ENCODE peak calls at places on chromosomes 7 and 10, in seven cellular contexts. O is IMR-90; W is mucosa of descending colon; Q is uterus; C is CD4-positive, alpha-beta memory T cell; M is aorta; P is ovary. S is an unnamed sample. For H3K4me1, the result is how much of the 10 kb centered on the place peaks cover.

GRCh38 chr7:36686499-36686898 is 37.8 kb downstream of the AOAH start:
- DNase-seq in Q (no peak), C (no peak), M (no peak), P (no peak), W (no peak), O (peak), S (no peak)

GRCh38 chr10:125006921-125007391 is 65.0 kb downstream of the ZRANB1 start:
- DNase-seq in M (peak), O (peak), W (no peak), P (peak), C (no peak), Q (no peak), S (no peak)

GRCh38 chr7:87414400-87415188 is 60.9 kb downstream of the ABCB4 start:
- DNase-seq in O (peak), M (no peak), C (no peak), Q (no peak), W (no peak), P (no peak), S (no peak)

GRCh38 chr10:15245530-15245929 is 77.0 kb upstream of the NMT2 start:
- DNase-seq in M (no peak), W (no peak), C (no peak), P (no peak), Q (no peak), O (no peak), S (peak)

GRCh38 chr10:130786365-130786966 is 525.1 kb downstream of the TCERG1L start:
- DNase-seq in O (no peak), P (no peak), W (no peak), Q (no peak), C (no peak), M (no peak), S (no peak)

GRCh38 chr7:73900286-73900685 is 39.3 kb downstream of the TMEM270 start:
- DNase-seq in W (no peak), M (peak), C (no peak), Q (no peak), P (no peak), O (no peak), S (no peak)

GRCh38 chr10:88120075-88120474 is 256.6 kb downstream of the PTEN start:
- DNase-seq in Q (no peak), W (no peak), P (no peak), O (no peak), C (no peak), M (no peak), S (no peak)

GRCh38 chr10:124827474-124827873 is 25.9 kb downstream of the ABRAXAS2 start:
- DNase-seq in W (no peak), C (peak), O (peak), Q (peak), P (no peak), M (no peak), S (no peak)

GRCh38 chr10:89525556-89525955 is 9.8 kb downstream of the SLC16A12 start:
- DNase-seq in P (no peak), C (no peak), W (no peak), M (no peak), Q (no peak), O (no peak), S (no peak)

GRCh38 chr7:82559203-82559805 is 115.7 kb upstream of the CACNA2D1 start:
- DNase-seq in O (no peak), P (no peak), W (no peak), Q (no peak), C (no peak), M (no peak), S (no peak)

GRCh38 chr7:125253454-125254182 is 324.0 kb upstream of the POT1 start:
- DNase-seq in M (no peak), O (no peak), Q (no peak), C (no peak), W (no peak), P (no peak), S (no peak)

DNA sequence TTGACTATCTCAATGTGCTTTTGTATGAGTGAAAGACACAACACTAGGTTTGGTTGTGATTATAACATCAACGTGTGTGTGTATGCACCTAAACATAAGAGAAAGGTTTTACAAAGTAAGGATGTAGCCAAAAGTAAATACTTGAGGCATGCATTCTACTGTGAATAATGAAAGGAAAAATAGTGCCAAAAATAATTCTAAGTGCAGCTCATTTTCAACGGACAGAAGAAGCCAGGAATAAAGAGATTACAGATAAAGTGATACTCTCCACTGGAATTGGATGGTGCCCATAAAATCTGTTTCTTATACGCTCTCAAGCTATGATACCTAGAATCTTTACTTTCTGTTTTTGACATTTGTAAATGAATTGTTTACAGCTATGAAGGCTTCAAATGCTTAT is 135.0 kb upstream of the TMEM72 start:
- DNase-seq in P (no peak), O (no peak), M (no peak), Q (no peak), W (no peak), C (no peak), S (no peak)
- H3K4me1 ChIP-seq in P (under half), O (under half), M (under half), Q (under half), W (under half), C (under half), S (under half)

GRCh38 chr10:8065651-8066050 is 11.2 kb downstream of the GATA3 start:
- DNase-seq in O (no peak), C (no peak), Q (no peak), W (no peak), P (no peak), M (no peak), S (no peak)

GRCh38 chr10:8066146-8066545 is 11.7 kb downstream of the GATA3 start:
- DNase-seq in W (no peak), O (no peak), M (no peak), P (no peak), C (no peak), Q (no peak), S (no peak)

GRCh38 chr10:8063128-8063908 is 8.8 kb downstream of the GATA3 start:
- DNase-seq in P (no peak), O (no peak), Q (no peak), W (no peak), M (no peak), C (no peak), S (no peak)

GRCh38 chr10:8064436-8064835 is 9.9 kb downstream of the GATA3 start:
- DNase-seq in Q (no peak), W (no peak), O (no peak), P (no peak), M (no peak), C (no peak), S (no peak)

DNA sequence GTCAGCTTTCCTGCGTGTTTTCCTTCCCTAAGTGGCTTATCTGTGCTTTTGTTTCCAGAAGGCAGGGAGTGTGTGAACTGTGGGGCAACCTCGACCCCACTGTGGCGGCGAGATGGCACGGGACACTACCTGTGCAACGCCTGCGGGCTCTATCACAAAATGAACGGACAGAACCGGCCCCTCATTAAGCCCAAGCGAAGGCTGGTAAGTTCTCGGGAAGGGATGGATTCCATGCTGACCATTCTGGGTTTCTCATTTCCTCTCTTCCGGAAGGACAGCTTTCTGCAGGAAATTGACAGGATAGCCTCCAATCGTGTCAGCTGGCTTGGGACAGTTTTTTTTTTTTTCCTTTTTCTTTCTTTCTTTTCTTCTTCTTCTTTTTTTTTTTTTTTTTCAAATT is 9.4 kb downstream of the GATA3 start:
- DNase-seq in O (no peak), M (no peak), W (no peak), P (no peak), C (no peak), Q (no peak), S (no peak)
- H3K4me1 ChIP-seq in O (under half), M (under half), W (under half), P (under half), C (half or more), Q (under half), S (half or more)

GRCh38 chr10:86970887-86971145 is 2.5 kb downstream of the ADIRF start:
- DNase-seq in O (no peak), W (no peak), P (no peak), M (no peak), Q (no peak), C (no peak), S (no peak)

GRCh38 chr10:86970152-86970886 is 2.0 kb downstream of the ADIRF start:
- DNase-seq in W (peak), P (peak), C (no peak), M (peak), Q (peak), O (peak), S (no peak)

GRCh38 chr10:86968271-86968993 is at the start of gene ADIRF:
- DNase-seq in P (peak), O (no peak), C (no peak), M (peak), Q (peak), W (peak), S (peak)

GRCh38 chr10:86968994-86969355 is 693 bp downstream of the ADIRF start:
- DNase-seq in Q (no peak), P (no peak), C (no peak), O (no peak), W (no peak), M (no peak), S (no peak)

DNA sequence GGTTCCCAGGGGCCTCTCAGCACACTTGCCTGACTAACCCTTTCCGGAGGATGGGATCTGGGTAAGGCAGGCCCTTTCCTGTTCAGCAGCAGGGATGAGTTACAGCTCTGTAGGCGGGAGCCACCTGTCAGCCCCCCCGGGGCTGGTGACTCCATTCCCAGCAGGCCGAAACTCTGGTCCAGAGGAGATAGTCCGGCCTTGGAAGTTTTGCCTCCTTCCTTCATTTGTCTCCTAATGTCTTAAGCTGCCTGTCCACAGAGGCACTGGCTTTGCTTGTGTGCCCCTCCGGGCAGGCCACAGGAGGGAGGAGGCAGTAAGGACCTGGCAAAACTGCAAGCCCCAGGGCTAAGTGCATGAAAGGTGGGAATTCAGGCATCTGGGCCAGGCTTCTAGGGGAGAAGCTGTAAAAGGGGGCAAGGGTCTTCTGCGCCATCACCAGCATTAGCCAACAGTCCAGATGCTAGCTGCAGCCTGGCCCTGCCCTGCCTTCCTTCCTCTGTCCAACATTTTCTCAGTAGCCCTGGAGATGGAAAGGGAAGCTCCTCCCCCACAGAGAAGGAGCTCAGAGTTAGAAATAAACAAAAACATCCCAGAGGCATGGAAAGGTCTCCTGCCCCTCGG is 1.2 kb downstream of the ADIRF start:
- DNase-seq in M (peak), C (no peak), W (no peak), P (peak), Q (peak), O (peak), S (no peak)
- H3K4me1 ChIP-seq in M (under half), C (half or more), W (under half), P (under half), Q (under half), O (under half), S (under half)

DNA sequence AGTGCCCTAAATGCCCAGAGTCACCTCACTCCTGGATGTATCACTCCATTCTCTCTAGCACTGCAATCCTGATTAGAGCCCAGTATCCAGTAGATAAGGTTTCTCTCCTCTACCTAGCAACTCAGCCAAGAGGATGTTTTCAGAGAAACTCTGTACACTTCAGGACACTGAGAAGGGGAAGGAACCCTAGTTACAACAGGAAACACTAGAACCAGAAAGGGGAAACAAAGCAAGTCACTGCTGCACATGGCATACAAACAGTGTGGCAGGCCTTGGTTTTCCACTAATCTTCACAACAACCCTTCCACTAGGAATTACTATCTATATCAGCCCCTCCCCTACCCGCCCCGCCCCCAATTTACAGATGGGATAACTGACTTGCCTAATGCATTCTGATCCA is 1.6 kb downstream of the FAM204A start:
- DNase-seq in Q (no peak), W (no peak), P (no peak), C (no peak), M (no peak), O (no peak), S (no peak)
- H3K4me1 ChIP-seq in Q (under half), W (under half), P (under half), C (under half), M (under half), O (under half), S (under half)

DNA sequence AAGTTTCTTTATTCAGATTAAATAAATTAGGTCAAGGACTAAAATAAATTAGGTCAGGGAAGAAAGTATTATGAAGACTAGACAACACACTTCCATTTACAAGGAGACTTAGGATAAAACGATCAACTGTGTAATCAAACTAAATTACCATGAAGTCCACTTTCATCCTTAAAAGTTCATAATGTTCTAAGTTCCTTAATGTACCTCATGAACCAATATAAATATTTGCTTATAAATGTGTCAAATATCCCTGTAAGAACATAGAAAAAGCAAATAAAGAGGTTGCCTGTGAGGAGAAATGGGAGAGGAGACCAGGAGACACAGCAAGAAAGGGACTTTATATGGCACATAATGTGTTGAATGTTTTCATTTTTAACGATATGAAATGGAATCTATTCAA is 345.6 kb downstream of the PARD3 start:
- DNase-seq in W (no peak), Q (no peak), C (no peak), P (no peak), O (no peak), M (no peak), S (no peak)
- H3K4me1 ChIP-seq in W (under half), Q (under half), C (under half), P (under half), O (under half), M (under half), S (under half)

GRCh38 chr10:3476186-3476585 is 303.6 kb upstream of the PITRM1 start:
- DNase-seq in P (no peak), O (no peak), Q (no peak), M (no peak), W (no peak), C (no peak), S (no peak)
- H3K4me1 ChIP-seq in P (under half), O (under half), Q (under half), M (under half), W (under half), C (under half), S (under half)

GRCh38 chr7:5693529-5693928 is 87.9 kb downstream of the RNF216 start:
- DNase-seq in P (no peak), Q (peak), C (no peak), M (no peak), W (no peak), O (peak), S (no peak)

GRCh38 chr7:5691536-5692090 is 89.8 kb downstream of the RNF216 start:
- DNase-seq in P (no peak), W (no peak), M (no peak), C (no peak), Q (no peak), O (no peak), S (no peak)

GRCh38 chr7:5692112-5692844 is 89.2 kb downstream of the RNF216 start:
- DNase-seq in M (peak), Q (peak), O (peak), C (no peak), W (peak), P (peak), S (no peak)

GRCh38 chr7:5694221-5694754 is 87.2 kb downstream of the RNF216 start:
- DNase-seq in W (no peak), P (peak), M (no peak), Q (peak), C (no peak), O (peak), S (no peak)

DNA sequence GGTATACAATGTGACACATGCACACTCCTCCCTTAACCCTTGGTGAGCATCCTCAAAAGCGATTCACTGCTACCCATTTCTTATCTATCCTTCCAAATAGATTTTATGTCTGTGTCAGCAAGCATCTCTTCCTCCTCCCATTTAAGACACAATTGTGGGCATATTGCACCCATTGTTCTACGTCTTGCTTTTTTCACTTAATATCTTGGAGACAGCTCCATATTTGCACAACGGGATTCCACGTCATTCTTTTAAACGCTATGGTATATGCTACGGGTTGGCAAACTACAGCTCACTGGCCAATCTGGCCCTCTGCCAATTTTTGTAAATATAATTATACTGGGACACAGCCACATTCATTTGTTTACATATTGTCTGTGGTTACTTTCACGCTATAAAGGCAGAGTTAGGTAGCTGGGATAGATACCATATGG is 88.6 kb downstream of the RNF216 start:
- DNase-seq in Q (no peak), M (no peak), P (no peak), W (no peak), C (no peak), O (peak), S (no peak)
- H3K4me1 ChIP-seq in Q (under half), M (under half), P (half or more), W (under half), C (half or more), O (half or more), S (half or more)

GRCh38 chr10:103849880-103850571 is 5.3 kb downstream of the SH3PXD2A start:
- DNase-seq in P (peak), C (no peak), W (no peak), M (no peak), O (peak), Q (no peak), S (no peak)
- H3K4me1 ChIP-seq in P (under half), C (under half), W (half or more), M (under half), O (under half), Q (under half), S (under half)